ENCODE peak calls at places on chromosomes 11 and 22, in five cellular contexts. G is Kasumi-1, E is Right ventricle myocardium inferior, O is mammary epithelial cell, H is HFFc6. W is an unnamed sample.

GRCh38 chr22:23075050-23075449 is 4.7 kb downstream of the GNAZ start:
- DNase-seq in E (peak), O (no peak), G (no peak), H (no peak), W (no peak)

GRCh38 chr11:44028401-44028800 is 19.4 kb upstream of the ACCSL start:
- DNase-seq in E (no peak), O (no peak), G (no peak), H (no peak), W (no peak)

GRCh38 chr11:100777118-100777517 is 90.0 kb downstream of the ARHGAP42 start:
- DNase-seq in O (peak), E (no peak), G (no peak), H (no peak), W (no peak)

GRCh38 chr11:66906077-66906929 is 49.4 kb downstream of the LRFN4 start:
- DNase-seq in O (peak), E (no peak), G (no peak), H (no peak), W (no peak)

GRCh38 chr22:45239378-45240136 is 1.1 kb downstream of the KIAA0930 start:
- DNase-seq in H (no peak), G (peak), O (no peak), E (no peak), W (no peak)

GRCh38 chr22:37782340-37783168 is 25.2 kb upstream of the GCAT start:
- DNase-seq in E (no peak), O (no peak), H (peak), G (no peak), W (no peak)

GRCh38 chr11:130513132-130513531 is 64.7 kb downstream of the ADAMTS15 start:
- DNase-seq in G (no peak), E (no peak), O (no peak), H (peak), W (no peak)

GRCh38 chr22:40749829-40750228 is 69.3 kb downstream of the SLC25A17 start:
- DNase-seq in E (no peak), H (no peak), G (no peak), O (no peak), W (no peak)

GRCh38 chr22:39490135-39490798 is 11.8 kb upstream of the MIEF1 start:
- DNase-seq in E (peak), G (peak), O (peak), H (peak), W (peak)

GRCh38 chr11:59660621-59661020 is 8.2 kb downstream of the PATL1 start:
- DNase-seq in O (no peak), E (no peak), G (peak), H (no peak), W (no peak)

GRCh38 chr11:113261709-113262475 is 52.5 kb upstream of the TTC12 start:
- DNase-seq in H (peak), O (peak), G (no peak), E (no peak), W (peak)

GRCh38 chr11:35619754-35620640 is 1.7 kb downstream of the FJX1 start:
- DNase-seq in O (no peak), H (peak), E (peak), G (peak), W (no peak)

GRCh38 chr11:31246451-31247165 is 122.9 kb downstream of the DCDC1 start:
- DNase-seq in H (no peak), O (peak), E (no peak), G (no peak), W (peak)

GRCh38 chr11:67027943-67028542 is 5.1 kb downstream of the SYT12 start:
- DNase-seq in E (no peak), G (no peak), H (peak), O (peak), W (no peak)

GRCh38 chr22:37098976-37099577 is 10.4 kb downstream of the TMPRSS6 start:
- DNase-seq in O (no peak), G (peak), H (no peak), E (no peak), W (no peak)

GRCh38 chr11:2701898-2702434 is 2.2 kb upstream of the KCNQ1OT1 start:
- DNase-seq in O (no peak), H (no peak), E (no peak), G (no peak), W (no peak)

GRCh38 chr11:108609681-108610080 is 16.1 kb upstream of the EXPH5 start:
- DNase-seq in G (no peak), O (peak), E (no peak), H (no peak), W (no peak)

GRCh38 chr22:30373331-30374325 is 13.6 kb downstream of the RNF215 start:
- DNase-seq in O (no peak), H (no peak), E (peak), G (no peak), W (no peak)

GRCh38 chr11:65185166-65185565 is 3.4 kb downstream of the CAPN1 start:
- DNase-seq in O (no peak), E (no peak), G (no peak), H (no peak), W (no peak)

GRCh38 chr22:27108425-27109114 is 451.2 kb downstream of the MIAT start:
- DNase-seq in H (no peak), O (no peak), G (no peak), E (peak), W (no peak)

GRCh38 chr11:67270256-67271211 is 4.3 kb downstream of the GRK2 start:
- DNase-seq in E (no peak), O (no peak), H (no peak), G (peak), W (no peak)

GRCh38 chr11:125345706-125346561 is 150.1 kb downstream of the FEZ1 start:
- DNase-seq in E (peak), G (peak), O (peak), H (peak), W (peak)

GRCh38 chr11:77789731-77790476 is 30.6 kb downstream of the RSF1 start:
- DNase-seq in H (no peak), G (no peak), O (no peak), E (peak), W (no peak)

GRCh38 chr22:49243335-49243734 is 584.3 kb downstream of the BRD1 start:
- DNase-seq in G (no peak), O (no peak), H (no peak), E (no peak), W (no peak)

GRCh38 chr11:11215944-11216343 is 137.1 kb downstream of the CSNK2A3 start:
- DNase-seq in H (no peak), E (no peak), G (no peak), O (no peak), W (no peak)

GRCh38 chr11:36713715-36714114 is 115.7 kb upstream of the RAG2 start:
- DNase-seq in G (peak), E (no peak), O (no peak), H (no peak), W (no peak)

GRCh38 chr11:12556155-12556554 is 118.1 kb upstream of the TEAD1 start:
- DNase-seq in H (peak), O (no peak), G (no peak), E (no peak), W (peak)

GRCh38 chr11:63817758-63818498 is 4.7 kb downstream of the SPINDOC start:
- DNase-seq in G (no peak), E (peak), O (no peak), H (no peak), W (no peak)

GRCh38 chr11:75352417-75353206 is 1.2 kb upstream of the ARRB1 start:
- DNase-seq in E (peak), H (no peak), G (no peak), O (no peak), W (no peak)